ENCODE peak calls at places on chromosomes 7 and 10, in eight cellular contexts. R, L, P, T, U, B, K and A are unnamed samples.

GRCh38 chr7:126778101-126778500 is 474.6 kb downstream of the GRM8 start:
- DNase-seq in R (no peak), L (no peak), P (peak; percentile 96), T (peak; percentile 14), U (no peak), B (no peak), K (no peak), A (no peak)

GRCh38 chr10:69449841-69450240 is 1.4 kb upstream of the TSPAN15 start:
- DNase-seq in R (peak; percentile 68), L (peak; percentile 73), P (peak; percentile 21), T (peak; percentile 86), U (peak; percentile 78), B (peak; percentile 46), K (no peak), A (peak; percentile 36)

GRCh38 chr10:35236739-35237138 is 99.6 kb upstream of the CCNY start:
- DNase-seq in R (no peak), L (no peak), P (no peak), T (no peak), U (peak; percentile 37), B (no peak), K (no peak), A (no peak)

GRCh38 chr7:43534110-43534509 is 48.8 kb upstream of the STK17A start:
- DNase-seq in R (no peak), L (no peak), P (no peak), T (no peak), U (peak; percentile 49), B (no peak), K (no peak), A (no peak)

GRCh38 chr10:111076682-111077661 is at the start of gene ADRA2A:
- DNase-seq in R (no peak), L (no peak), P (peak; percentile 52), T (no peak), U (peak; percentile 74), B (no peak), K (no peak), A (no peak)

GRCh38 chr7:47635091-47636090 is 53.5 kb upstream of the TNS3 start:
- DNase-seq in R (no peak), L (no peak), P (no peak), T (no peak), U (peak; percentile 61), B (no peak), K (peak; percentile 30), A (no peak)

GRCh38 chr7:82616059-82616723 is 172.6 kb upstream of the CACNA2D1 start:
- DNase-seq in R (no peak), L (no peak), P (no peak), T (no peak), U (no peak), B (no peak), K (no peak), A (no peak)

GRCh38 chr7:4715385-4715770 is 33.3 kb downstream of the FOXK1 start:
- DNase-seq in R (peak; percentile 78), L (peak; percentile 71), P (no peak), T (no peak), U (no peak), B (peak; percentile 84), K (no peak), A (no peak)

GRCh38 chr10:88505680-88506215 is 77.4 kb downstream of the RNLS start:
- DNase-seq in R (no peak), L (no peak), P (no peak), T (no peak), U (no peak), B (no peak), K (no peak), A (no peak)

GRCh38 chr10:114719311-114719710 is 61.2 kb upstream of the ABLIM1 start:
- DNase-seq in R (no peak), L (peak; percentile 73), P (no peak), T (no peak), U (peak; percentile 40), B (no peak), K (no peak), A (no peak)

GRCh38 chr10:122474145-122474739 is 12.9 kb downstream of the HTRA1 start:
- DNase-seq in R (peak; percentile 55), L (peak; percentile 50), P (no peak), T (no peak), U (no peak), B (no peak), K (no peak), A (no peak)

GRCh38 chr10:119347181-119347974 is 140.0 kb downstream of the GRK5 start:
- DNase-seq in R (no peak), L (no peak), P (no peak), T (no peak), U (no peak), B (no peak), K (no peak), A (no peak)

GRCh38 chr7:129771928-129772479 is 160.5 kb downstream of the NRF1 start:
- DNase-seq in R (no peak), L (no peak), P (no peak), T (no peak), U (no peak), B (no peak), K (no peak), A (no peak)

GRCh38 chr10:68461032-68461431 is 10.7 kb downstream of the DNA2 start:
- DNase-seq in R (no peak), L (no peak), P (no peak), T (no peak), U (no peak), B (no peak), K (no peak), A (no peak)

GRCh38 chr7:56218510-56218909 is 102.3 kb upstream of the NUPR2 start:
- DNase-seq in R (no peak), L (no peak), P (no peak), T (no peak), U (no peak), B (no peak), K (no peak), A (no peak)

GRCh38 chr10:28020080-28020860 is 21.4 kb upstream of the ODAD2 start:
- DNase-seq in R (no peak), L (no peak), P (no peak), T (no peak), U (no peak), B (no peak), K (no peak), A (no peak)

GRCh38 chr7:137667633-137668387 is 179.0 kb downstream of the DGKI start:
- DNase-seq in R (no peak), L (no peak), P (no peak), T (no peak), U (no peak), B (no peak), K (no peak), A (no peak)

GRCh38 chr7:64618785-64619456 is 47.0 kb upstream of the ZNF107 start:
- DNase-seq in R (no peak), L (peak; percentile 40), P (peak; percentile 59), T (peak; percentile 90), U (no peak), B (peak; percentile 6), K (no peak), A (peak; percentile 53)

GRCh38 chr7:75565129-75565528 is 73.0 kb downstream of the SPDYE5 start:
- DNase-seq in R (no peak), L (peak; percentile 72), P (no peak), T (no peak), U (peak; percentile 56), B (no peak), K (peak; percentile 23), A (no peak)

GRCh38 chr10:9605231-9605630 is 1412.4 kb upstream of the CELF2 start:
- DNase-seq in R (no peak), L (no peak), P (no peak), T (no peak), U (no peak), B (no peak), K (no peak), A (no peak)

GRCh38 chr7:148793590-148793989 is 90.5 kb downstream of the EZH2 start:
- DNase-seq in R (no peak), L (no peak), P (no peak), T (no peak), U (no peak), B (no peak), K (no peak), A (no peak)

GRCh38 chr10:27815846-27816245 is 70.2 kb upstream of the MKX start:
- DNase-seq in R (no peak), L (no peak), P (no peak), T (no peak), U (no peak), B (no peak), K (no peak), A (no peak)

GRCh38 chr7:99693427-99694200 is 13.8 kb upstream of the CYP3A5 start:
- DNase-seq in R (no peak), L (no peak), P (no peak), T (no peak), U (peak; percentile 86), B (no peak), K (no peak), A (peak; percentile 59)

GRCh38 chr7:88358534-88358838 is 51.8 kb upstream of the STEAP4 start:
- DNase-seq in R (no peak), L (no peak), P (no peak), T (no peak), U (no peak), B (no peak), K (no peak), A (no peak)

GRCh38 chr7:129805086-129805719 is 147.6 kb downstream of the UBE2H start:
- DNase-seq in R (no peak), L (peak; percentile 40), P (no peak), T (no peak), U (no peak), B (no peak), K (no peak), A (no peak)

DNA sequence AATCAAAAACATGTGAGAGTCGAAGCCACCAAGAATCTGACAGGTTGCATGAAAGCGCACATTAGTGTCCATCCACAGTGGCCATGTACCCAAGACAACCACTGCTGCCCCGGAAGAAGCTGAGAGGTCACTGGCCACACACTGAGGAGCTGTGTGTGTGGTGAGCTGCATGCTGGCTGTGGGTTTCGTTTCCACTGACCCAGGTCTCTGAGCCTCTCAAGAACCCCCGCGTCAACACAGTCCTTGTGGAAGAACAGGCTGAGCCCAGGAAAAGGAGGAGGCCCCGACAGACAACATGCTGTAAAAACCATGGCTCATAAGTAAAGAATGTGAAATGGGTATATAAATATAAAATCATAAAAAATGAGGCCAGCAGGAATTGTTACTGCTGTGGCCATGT is 8.2 kb downstream of the VIPR2 start:
- DNase-seq in R (no peak), L (no peak), P (no peak), T (peak; percentile 4), U (no peak), B (no peak), K (no peak), A (no peak)
- H3K9me3 ChIP-seq in R (no peaks in the 10 kb centered on the region), L (no peaks in the 10 kb centered on the region), P (no peaks in the 10 kb centered on the region), T (no peaks in the 10 kb centered on the region), U (no peaks in the 10 kb centered on the region), B (no peaks in the 10 kb centered on the region), K (no peaks in the 10 kb centered on the region), A (no peaks in the 10 kb centered on the region)

GRCh38 chr7:116542618-116543017 is 17.8 kb downstream of the CAV1 start:
- DNase-seq in R (no peak), L (no peak), P (no peak), T (no peak), U (no peak), B (no peak), K (no peak), A (no peak)
- H3K4me1 ChIP-seq in R (peaks cover 28% of the 10 kb centered on the region), L (peaks cover 78% of the 10 kb centered on the region), P (peaks cover 4% of the 10 kb centered on the region), T (no peaks in the 10 kb centered on the region), U (peaks cover 5% of the 10 kb centered on the region), B (peaks cover 14% of the 10 kb centered on the region), K (peaks cover 15% of the 10 kb centered on the region), A (no peaks in the 10 kb centered on the region)

GRCh38 chr7:157834501-157835143 is 497.8 kb downstream of the DNAJB6 start:
- DNase-seq in R (no peak), L (no peak), P (no peak), T (no peak), U (no peak), B (no peak), K (no peak), A (no peak)
- H3K9me3 ChIP-seq in R (no peaks in the 10 kb centered on the region), L (no peaks in the 10 kb centered on the region), P (no peaks in the 10 kb centered on the region), T (peaks cover under 1% of the 10 kb centered on the region), U (no peaks in the 10 kb centered on the region), B (no peaks in the 10 kb centered on the region), K (peaks cover 17% of the 10 kb centered on the region), A (no peaks in the 10 kb centered on the region)

GRCh38 chr10:63710703-63711102 is 189.5 kb downstream of the REEP3 start:
- DNase-seq in R (no peak), L (no peak), P (no peak), T (no peak), U (no peak), B (no peak), K (no peak), A (no peak)
- H3K4me1 ChIP-seq in R (peaks cover 57% of the 10 kb centered on the region), L (peaks cover 74% of the 10 kb centered on the region), P (no peaks in the 10 kb centered on the region), T (peaks cover 19% of the 10 kb centered on the region), U (peaks cover 34% of the 10 kb centered on the region), B (peaks cover 54% of the 10 kb centered on the region), K (peaks cover 50% of the 10 kb centered on the region), A (no peaks in the 10 kb centered on the region)